ENCODE peak calls at places on chromosomes 4 and X, in six cellular contexts. D is thyroid gland, U is OCI-LY7, I is left ventricle myocardium inferior, N is lower lobe of right lung, Y is HCT116. K is an unnamed sample. For H3K4me1, the result is how much of the 10 kb centered on the place peaks cover.

GRCh38 chrX:48683411-48683982 is at the start of gene WAS:
- DNase-seq in D (no peak), U (peak), I (no peak), N (peak), Y (no peak), K (no peak)

GRCh38 chr4:152630361-152630760 is 49.4 kb downstream of the TMEM154 start:
- DNase-seq in D (no peak), U (no peak), I (no peak), N (no peak), Y (no peak), K (no peak)

GRCh38 chrX:85922821-85923220 is 124.5 kb downstream of the CHM start:
- DNase-seq in D (no peak), U (no peak), I (no peak), N (no peak), Y (no peak), K (no peak)

GRCh38 chr4:57280481-57280880 is 170.3 kb upstream of the IGFBP7 start:
- DNase-seq in D (peak), U (no peak), I (no peak), N (peak), Y (no peak), K (no peak)

GRCh38 chr4:66681962-66682361 is 863.3 kb downstream of the CENPC start:
- DNase-seq in D (no peak), U (no peak), I (no peak), N (no peak), Y (no peak), K (no peak)

GRCh38 chrX:48940404-48940955 is 16.9 kb downstream of the OTUD5 start:
- DNase-seq in D (no peak), U (no peak), I (no peak), N (no peak), Y (no peak), K (no peak)

GRCh38 chrX:136168929-136169735 is 21.8 kb downstream of the FHL1 start:
- DNase-seq in D (peak), U (no peak), I (peak), N (no peak), Y (no peak), K (peak)

GRCh38 chr4:104966349-104967033 is 180.2 kb upstream of the TET2 start:
- DNase-seq in D (no peak), U (no peak), I (no peak), N (no peak), Y (no peak), K (no peak)

GRCh38 chrX:318739-319578 is at the start of gene GTPBP6:
- DNase-seq in D (peak), U (peak), I (peak), N (peak), Y (peak), K (peak)

GRCh38 chrX:100654256-100654655 is 10.3 kb downstream of the SRPX2 start:
- DNase-seq in D (no peak), U (peak), I (no peak), N (no peak), Y (no peak), K (peak)

GRCh38 chr4:40778090-40778489 is 28.3 kb downstream of the NSUN7 start:
- DNase-seq in D (no peak), U (no peak), I (no peak), N (no peak), Y (no peak), K (no peak)

GRCh38 chr4:15906024-15906443 is 32.5 kb downstream of the FGFBP1 start:
- DNase-seq in D (peak), U (no peak), I (peak), N (peak), Y (peak), K (peak)

GRCh38 chr4:142121951-142122350 is 485.6 kb downstream of the IL15 start:
- DNase-seq in D (no peak), U (no peak), I (no peak), N (no peak), Y (no peak), K (no peak)

GRCh38 chrX:108732630-108733321 is 3.6 kb downstream of the IRS4 start:
- DNase-seq in D (no peak), U (no peak), I (no peak), N (no peak), Y (no peak), K (no peak)

GRCh38 chr4:98468744-98469143 is 189.7 kb downstream of the TSPAN5 start:
- DNase-seq in D (peak), U (no peak), I (peak), N (no peak), Y (no peak), K (no peak)

GRCh38 chr4:185304541-185304940 is 91.2 kb downstream of the LRP2BP start:
- DNase-seq in D (peak), U (no peak), I (no peak), N (no peak), Y (no peak), K (no peak)

GRCh38 chr4:185305979-185306442 is 89.7 kb downstream of the LRP2BP start:
- DNase-seq in D (peak), U (no peak), I (no peak), N (no peak), Y (peak), K (no peak)

GRCh38 chr4:185309770-185310169 is 86.0 kb downstream of the LRP2BP start:
- DNase-seq in D (no peak), U (peak), I (no peak), N (no peak), Y (no peak), K (no peak)

GRCh38 chr4:185307136-185307950 is 88.4 kb downstream of the LRP2BP start:
- DNase-seq in D (peak), U (peak), I (no peak), N (no peak), Y (no peak), K (no peak)

DNA sequence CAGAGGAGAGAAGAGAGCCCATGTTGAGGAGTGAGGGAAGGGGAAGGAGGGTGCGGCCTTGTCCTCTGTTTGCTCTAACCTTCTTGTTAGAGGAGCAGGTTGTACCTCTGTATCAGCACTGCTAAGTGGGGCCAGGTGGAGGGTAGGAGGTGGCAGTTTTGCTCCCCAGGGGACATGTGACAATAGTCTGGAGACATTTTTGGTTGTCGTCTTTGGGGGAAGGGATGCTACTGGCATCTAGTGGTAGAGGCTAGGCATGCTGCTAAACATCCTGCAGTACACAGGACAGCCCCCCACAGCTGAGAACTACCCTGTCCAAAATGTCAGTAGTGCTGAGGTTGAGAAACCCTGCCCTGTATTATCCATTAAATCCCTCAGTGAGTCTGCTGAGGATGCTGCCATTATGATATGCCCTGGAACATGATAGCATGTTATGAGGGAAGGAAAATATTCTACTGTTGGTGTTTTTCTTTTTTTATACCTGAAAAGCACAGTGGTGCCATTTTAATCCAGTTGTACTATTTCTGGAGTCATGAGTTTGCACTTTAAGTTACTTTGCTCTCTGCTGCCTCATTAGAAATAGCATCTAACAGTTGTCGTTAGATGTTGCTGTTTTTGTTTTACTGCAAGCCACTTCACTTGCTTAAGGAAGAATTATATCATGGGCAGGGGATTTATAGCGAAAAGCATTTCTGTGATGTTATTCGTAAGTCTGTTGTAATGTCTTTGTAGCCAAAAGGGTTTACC is 90.6 kb downstream of the LRP2BP start:
- DNase-seq in D (peak), U (peak), I (no peak), N (peak), Y (no peak), K (no peak)
- TF ChIP-seq CTCF in D (peak), U (peak), I (peak), N (peak), Y (peak), K (no peak)

GRCh38 chrX:2708016-2708415 is 16.9 kb downstream of the CD99 start:
- DNase-seq in D (no peak), U (peak), I (no peak), N (no peak), Y (no peak), K (no peak)
- H3K4me3 ChIP-seq in D (no peak), U (peak), I (peak), N (no peak), Y (no peak), K (no peak)

GRCh38 chr4:141021397-141022194 is 111.7 kb downstream of the RNF150 start:
- DNase-seq in D (no peak), U (no peak), I (no peak), N (no peak), Y (no peak), K (no peak)
- H3K4me1 ChIP-seq in D (under half), U (under half), I (half or more), N (under half), Y (under half), K (under half)

DNA sequence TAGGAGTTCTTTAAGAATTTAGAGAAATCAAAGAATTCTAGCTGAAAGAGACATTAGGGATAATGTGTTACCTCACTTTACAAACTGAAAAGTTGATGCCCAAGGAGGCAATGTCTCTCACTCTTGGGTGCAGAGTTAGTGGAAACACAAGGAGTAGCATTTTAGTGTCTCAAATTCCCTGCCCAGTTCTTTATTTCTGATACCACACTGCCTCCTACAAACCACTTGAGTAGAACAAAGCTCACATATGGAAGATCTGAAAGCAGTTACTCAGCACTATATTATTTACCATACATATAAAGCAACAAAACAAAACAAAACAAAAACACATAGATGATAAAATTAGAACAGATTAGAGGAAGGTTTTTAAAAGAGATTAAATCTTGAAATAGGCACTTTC is 124.2 kb downstream of the REELD1 start:
- DNase-seq in D (no peak), U (no peak), I (no peak), N (no peak), Y (no peak), K (no peak)
- TF ChIP-seq CTCF in D (no peak), U (no peak), I (peak), N (no peak), Y (peak), K (no peak)

DNA sequence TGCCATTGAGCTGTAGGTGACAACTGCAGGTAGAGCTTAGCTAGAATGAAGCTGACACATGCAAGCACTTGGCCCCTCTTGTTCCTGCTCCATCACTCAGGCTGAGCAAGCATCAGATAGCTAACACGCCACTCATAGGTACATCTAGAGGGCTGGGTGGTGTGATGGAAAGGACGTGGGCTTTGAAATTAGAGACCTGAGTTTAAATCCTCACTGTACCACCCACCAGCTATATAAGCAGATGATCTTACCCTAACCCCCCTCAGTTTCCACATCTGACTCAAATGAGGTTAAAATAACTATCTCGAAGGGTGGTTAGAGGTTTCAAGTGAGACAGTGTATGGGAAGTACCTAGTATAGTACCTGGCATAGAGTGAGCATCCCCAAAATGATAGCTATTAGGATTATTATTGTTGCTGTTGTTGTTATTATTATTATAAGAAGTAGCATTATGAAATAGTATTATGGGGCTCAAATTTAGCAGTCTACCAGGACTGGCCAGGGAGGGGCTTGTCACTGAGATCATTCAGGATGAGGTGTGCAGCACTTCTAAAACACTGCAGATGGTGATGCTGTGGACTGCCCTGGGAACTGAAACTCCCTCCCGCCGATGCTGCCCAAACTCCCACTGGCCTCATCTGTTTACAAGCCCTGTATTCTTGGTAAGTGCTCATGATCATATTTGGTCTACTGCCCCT is 59.0 kb downstream of the REELD1 start:
- DNase-seq in D (no peak), U (no peak), I (no peak), N (no peak), Y (no peak), K (no peak)
- H3K4me3 ChIP-seq in D (no peak), U (no peak), I (no peak), N (no peak), Y (no peak), K (no peak)

DNA sequence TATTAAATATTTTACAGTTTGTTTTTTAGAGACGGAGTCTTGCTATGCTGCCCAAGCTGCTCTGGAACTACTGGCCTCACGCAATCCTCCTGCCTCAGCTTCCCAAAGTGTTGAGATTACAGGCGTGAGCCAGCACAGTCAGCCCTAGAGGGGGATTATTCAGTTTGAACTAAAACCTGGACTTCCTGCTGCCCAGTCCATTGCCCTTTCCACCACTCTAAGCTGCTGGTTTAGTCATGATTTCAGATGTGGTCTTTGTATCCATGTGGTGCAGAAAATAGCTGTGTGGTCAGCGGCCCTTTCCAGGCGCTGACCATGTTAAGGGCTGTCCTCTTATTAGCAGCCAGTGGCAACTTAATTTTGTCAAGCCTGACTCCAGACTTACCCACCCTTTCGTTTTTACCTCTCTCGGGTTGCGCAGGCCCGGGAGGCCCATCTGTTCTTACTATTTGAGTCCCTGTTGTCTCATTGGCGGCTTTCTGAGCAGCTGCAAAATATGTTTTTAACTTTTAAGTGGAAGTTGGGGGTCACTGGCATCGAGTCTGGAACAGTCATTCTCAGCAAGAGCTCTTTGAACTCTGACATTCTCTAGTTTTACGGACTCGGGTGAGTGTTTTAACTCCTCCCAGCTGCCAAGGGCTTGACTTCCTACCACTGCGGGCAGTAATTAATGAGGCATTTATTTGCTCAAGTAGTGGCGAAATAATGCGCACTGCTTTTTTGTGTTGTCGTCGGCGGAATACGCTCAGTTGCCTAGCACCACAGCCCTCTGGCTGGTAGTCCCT is 772 bp upstream of the VMA21 start:
- DNase-seq in D (peak), U (peak), I (peak), N (peak), Y (no peak), K (no peak)
- H3K4me1 ChIP-seq in D (under half), U (under half), I (under half), N (under half), Y (under half), K (under half)

GRCh38 chr4:120874792-120875774 is 47.4 kb downstream of the PRDM5 start:
- DNase-seq in D (no peak), U (no peak), I (no peak), N (no peak), Y (no peak), K (no peak)

GRCh38 chr4:120870279-120870673 is 52.2 kb downstream of the PRDM5 start:
- DNase-seq in D (no peak), U (peak), I (no peak), N (no peak), Y (no peak), K (no peak)

GRCh38 chr4:120871173-120871572 is 51.4 kb downstream of the PRDM5 start:
- DNase-seq in D (no peak), U (no peak), I (no peak), N (no peak), Y (no peak), K (no peak)

GRCh38 chr4:120877021-120877420 is 45.5 kb downstream of the PRDM5 start:
- DNase-seq in D (no peak), U (no peak), I (no peak), N (no peak), Y (no peak), K (no peak)

GRCh38 chr4:120873554-120873953 is 49.0 kb downstream of the PRDM5 start:
- DNase-seq in D (no peak), U (no peak), I (no peak), N (no peak), Y (no peak), K (no peak)
- TF ChIP-seq CTCF in D (no peak), U (peak), I (no peak), N (no peak), Y (no peak), K (no peak)

GRCh38 chrX:39327705-39328104 is 526.4 kb downstream of the MID1IP1 start:
- DNase-seq in D (no peak), U (no peak), I (no peak), N (no peak), Y (no peak), K (no peak)
- H3K4me3 ChIP-seq in D (no peak), U (no peak), I (no peak), N (no peak), Y (no peak), K (no peak)

GRCh38 chr4:26084414-26084813 is 170.4 kb downstream of the SMIM20 start:
- DNase-seq in D (no peak), U (no peak), I (no peak), N (no peak), Y (no peak), K (no peak)
- H3K4me1 ChIP-seq in D (under half), U (under half), I (under half), N (under half), Y (under half), K (under half)

K was measured in mucosa of descending colon.